ENCODE peak calls at places on chromosomes 1 and 21, in four cellular contexts. F, G, W and C are unnamed samples.
A peak's percentile ranks its signal among the peaks of the same experiment; 100 is the strongest.

GRCh38 chr1:182671779-182672486 is 12.5 kb downstream of the RGS8 start:
- DNase-seq in F (no peak), G (no peak), W (no peak), C (no peak)

GRCh38 chr1:72037745-72038343 is 244.5 kb downstream of the NEGR1 start:
- DNase-seq in F (no peak), G (peak; percentile 25), W (peak; percentile 8), C (no peak)

GRCh38 chr1:229907884-229908633 is 159.0 kb upstream of the GALNT2 start:
- DNase-seq in F (no peak), G (no peak), W (no peak), C (no peak)

GRCh38 chr21:45579383-45580180 is 37.3 kb upstream of the SLC19A1 start:
- DNase-seq in F (no peak), G (no peak), W (no peak), C (no peak)

GRCh38 chr1:2921970-2922686 is 99.1 kb upstream of the ACTRT2 start:
- DNase-seq in F (peak; percentile 10), G (no peak), W (peak; percentile 61), C (no peak)

GRCh38 chr1:6917067-6917466 is 131.8 kb downstream of the CAMTA1 start:
- DNase-seq in F (no peak), G (no peak), W (peak; percentile 37), C (no peak)

GRCh38 chr1:198346178-198346577 is 189.4 kb downstream of the NEK7 start:
- DNase-seq in F (no peak), G (no peak), W (no peak), C (no peak)

GRCh38 chr1:17372955-17373354 is 959 bp downstream of the PADI6 start:
- DNase-seq in F (no peak), G (no peak), W (no peak), C (no peak)

GRCh38 chr1:181538836-181539235 is 55.5 kb downstream of the CACNA1E start:
- DNase-seq in F (no peak), G (no peak), W (no peak), C (no peak)

GRCh38 chr1:223639333-223639749 is 26.2 kb downstream of the CAPN8 start:
- DNase-seq in F (no peak), G (no peak), W (no peak), C (no peak)

GRCh38 chr1:99647460-99647859 is 1.5 kb downstream of the PALMD start:
- DNase-seq in F (no peak), G (no peak), W (no peak), C (no peak)

GRCh38 chr1:99644302-99645004 is 1.5 kb upstream of the PALMD start:
- DNase-seq in F (no peak), G (no peak), W (peak; percentile 14), C (peak; percentile 9)

GRCh38 chr1:99646885-99647284 is 972 bp downstream of the PALMD start:
- DNase-seq in F (no peak), G (no peak), W (no peak), C (no peak)

GRCh38 chr1:99645199-99645598 is 714 bp upstream of the PALMD start:
- DNase-seq in F (peak; percentile 10), G (peak; percentile 76), W (no peak), C (no peak)

DNA sequence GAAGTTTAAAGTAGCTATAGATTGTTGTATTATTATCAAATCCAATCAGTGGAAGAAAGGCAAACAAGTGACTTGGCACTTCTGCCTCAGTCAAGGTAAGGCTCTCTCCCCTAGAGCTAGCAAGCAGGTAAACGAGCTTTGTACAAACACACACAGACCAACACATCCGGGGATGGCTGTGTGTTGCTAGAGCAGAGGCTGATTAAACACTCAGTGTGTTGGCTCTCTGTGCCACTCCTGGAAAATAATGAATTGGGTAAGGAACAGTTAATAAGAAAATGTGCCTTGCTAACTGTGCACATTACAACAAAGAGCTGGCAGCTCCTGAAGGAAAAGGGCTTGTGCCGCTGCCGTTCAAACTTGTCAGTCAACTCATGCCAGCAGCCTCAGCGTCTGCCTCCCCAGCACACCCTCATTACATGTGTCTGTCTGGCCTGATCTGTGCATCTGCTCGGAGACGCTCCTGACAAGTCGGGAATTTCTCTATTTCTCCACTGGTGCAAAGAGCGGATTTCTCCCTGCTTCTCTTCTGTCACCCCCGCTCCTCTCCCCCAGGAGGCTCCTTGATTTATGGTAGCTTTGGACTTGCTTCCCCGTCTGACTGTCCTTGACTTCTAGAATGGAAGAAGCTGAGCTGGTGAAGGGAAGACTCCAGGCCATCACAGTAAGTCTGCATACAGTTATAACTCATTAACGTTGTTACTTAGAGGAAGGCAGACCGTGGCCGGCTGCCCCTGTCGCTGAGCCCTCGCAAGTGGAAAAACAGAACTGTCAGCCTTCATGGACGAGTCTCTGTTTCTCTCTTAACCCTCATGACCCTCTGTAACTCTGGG is at the start of gene PALMD:
- DNase-seq in F (peak; percentile 3), G (peak; percentile 61), W (peak; percentile 33), C (no peak)
- TF ChIP-seq CHD4 in F (no peak), G (no peak), W (no peak), C (no peak)

GRCh38 chr1:228141871-228142615 is 2.0 kb downstream of the GUK1 start:
- DNase-seq in F (no peak), G (no peak), W (no peak), C (no peak)
- TF ChIP-seq CHD4 in F (no peak), G (no peak), W (no peak), C (no peak)

DNA sequence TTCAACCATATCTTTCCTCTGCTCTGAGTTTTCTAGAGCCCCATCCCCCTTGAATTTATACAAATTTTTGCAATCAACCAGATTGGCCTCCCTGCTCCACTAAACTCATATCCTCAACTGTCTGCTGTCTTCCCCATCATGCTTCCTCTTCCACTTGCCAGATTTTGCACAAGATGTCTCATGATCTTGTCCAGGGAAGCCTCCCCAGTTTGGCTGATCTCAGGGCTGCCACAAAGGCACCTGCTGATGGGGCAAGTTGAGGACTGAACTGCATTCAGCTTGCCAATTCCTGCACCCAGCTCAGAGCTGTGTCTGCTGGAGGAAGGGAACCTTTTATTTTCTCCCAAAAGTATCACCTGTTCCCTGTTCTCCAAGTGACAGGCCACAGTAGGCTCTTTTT is 3.8 kb upstream of the KCNJ9 start:
- DNase-seq in F (no peak), G (no peak), W (no peak), C (no peak)
- TF ChIP-seq CHD4 in F (no peak), G (no peak), W (no peak), C (no peak)

GRCh38 chr1:51101976-51102375 is at the start of gene C1orf185:
- DNase-seq in F (no peak), G (no peak), W (peak; percentile 22), C (no peak)
- TF ChIP-seq CHD4 in F (no peak), G (no peak), W (no peak), C (no peak)

GRCh38 chr1:204885288-204885711 is 14.6 kb downstream of the NFASC start:
- DNase-seq in F (no peak), G (peak; percentile 63), W (no peak), C (no peak)
- TF ChIP-seq CHD4 in F (no peak), G (no peak), W (no peak), C (no peak)

GRCh38 chr1:164683235-164683634 is 124.3 kb downstream of the PBX1 start:
- DNase-seq in F (no peak), G (no peak), W (no peak), C (no peak)
- TF ChIP-seq CHD4 in F (no peak), G (no peak), W (no peak), C (no peak)